ENCODE peak calls at places on chromosomes 2 and 18, in five cellular contexts. One of them, this sample, is unnamed.

GRCh38 chr18:34661464-34662087 is 48.5 kb upstream of the DTNA start:
- DNase-seq in tibial nerve: peak
- DNase-seq in epithelial cell of esophagus: peak
- DNase-seq in OCI-LY7: peak
- DNase-seq in fibroblast of lung: peak
- DNase-seq in this sample: peak

GRCh38 chr2:241771286-241772062 is 5.1 kb upstream of the GAL3ST2 start:
- DNase-seq in tibial nerve: peak
- DNase-seq in epithelial cell of esophagus: no peak
- DNase-seq in OCI-LY7: no peak
- DNase-seq in fibroblast of lung: peak
- DNase-seq in this sample: peak

GRCh38 chr2:205593891-205594290 is 88.4 kb upstream of the NRP2 start:
- DNase-seq in tibial nerve: no peak
- DNase-seq in epithelial cell of esophagus: no peak
- DNase-seq in OCI-LY7: no peak
- DNase-seq in fibroblast of lung: no peak
- DNase-seq in this sample: no peak

GRCh38 chr2:239196474-239197021 is 204.3 kb downstream of the HDAC4 start:
- DNase-seq in tibial nerve: no peak
- DNase-seq in epithelial cell of esophagus: no peak
- DNase-seq in OCI-LY7: no peak
- DNase-seq in fibroblast of lung: no peak
- DNase-seq in this sample: no peak

GRCh38 chr2:9333591-9334171 is 89.6 kb downstream of the ITGB1BP1 start:
- DNase-seq in tibial nerve: peak
- DNase-seq in epithelial cell of esophagus: peak
- DNase-seq in OCI-LY7: peak
- DNase-seq in fibroblast of lung: peak
- DNase-seq in this sample: peak

GRCh38 chr18:13427354-13427753 is 208.8 kb downstream of the LDLRAD4 start:
- DNase-seq in tibial nerve: peak
- DNase-seq in epithelial cell of esophagus: no peak
- DNase-seq in OCI-LY7: no peak
- DNase-seq in fibroblast of lung: no peak
- DNase-seq in this sample: no peak

GRCh38 chr2:157303612-157304011 is 22.0 kb downstream of the ERMN start:
- DNase-seq in tibial nerve: no peak
- DNase-seq in epithelial cell of esophagus: no peak
- DNase-seq in OCI-LY7: no peak
- DNase-seq in fibroblast of lung: no peak
- DNase-seq in this sample: no peak

GRCh38 chr2:120400546-120400945 is 54.6 kb downstream of the INHBB start:
- DNase-seq in tibial nerve: no peak
- DNase-seq in epithelial cell of esophagus: no peak
- DNase-seq in OCI-LY7: no peak
- DNase-seq in fibroblast of lung: no peak
- DNase-seq in this sample: no peak

GRCh38 chr2:118865106-118865505 is 17.7 kb upstream of the EN1 start:
- DNase-seq in tibial nerve: no peak
- DNase-seq in epithelial cell of esophagus: peak
- DNase-seq in OCI-LY7: peak
- DNase-seq in fibroblast of lung: peak
- DNase-seq in this sample: peak

GRCh38 chr2:88500691-88501090 is 48.2 kb upstream of the FOXI3 start:
- DNase-seq in tibial nerve: no peak
- DNase-seq in epithelial cell of esophagus: peak
- DNase-seq in OCI-LY7: no peak
- DNase-seq in fibroblast of lung: no peak
- DNase-seq in this sample: no peak

GRCh38 chr18:76972241-76972640 is 149.9 kb downstream of the ZNF236 start:
- DNase-seq in tibial nerve: no peak
- DNase-seq in epithelial cell of esophagus: peak
- DNase-seq in OCI-LY7: no peak
- DNase-seq in fibroblast of lung: no peak
- DNase-seq in this sample: no peak

GRCh38 chr2:239152916-239153305 is 247.9 kb downstream of the HDAC4 start:
- DNase-seq in tibial nerve: no peak
- DNase-seq in epithelial cell of esophagus: no peak
- DNase-seq in OCI-LY7: no peak
- DNase-seq in fibroblast of lung: no peak
- DNase-seq in this sample: no peak

GRCh38 chr18:7617738-7618422 is 50.8 kb downstream of the PTPRM start:
- DNase-seq in tibial nerve: peak
- DNase-seq in epithelial cell of esophagus: peak
- DNase-seq in OCI-LY7: no peak
- DNase-seq in fibroblast of lung: peak
- DNase-seq in this sample: peak

GRCh38 chr2:148984449-148984848 is 54.0 kb upstream of the LYPD6B start:
- DNase-seq in tibial nerve: no peak
- DNase-seq in epithelial cell of esophagus: no peak
- DNase-seq in OCI-LY7: no peak
- DNase-seq in fibroblast of lung: no peak
- DNase-seq in this sample: no peak

DNA sequence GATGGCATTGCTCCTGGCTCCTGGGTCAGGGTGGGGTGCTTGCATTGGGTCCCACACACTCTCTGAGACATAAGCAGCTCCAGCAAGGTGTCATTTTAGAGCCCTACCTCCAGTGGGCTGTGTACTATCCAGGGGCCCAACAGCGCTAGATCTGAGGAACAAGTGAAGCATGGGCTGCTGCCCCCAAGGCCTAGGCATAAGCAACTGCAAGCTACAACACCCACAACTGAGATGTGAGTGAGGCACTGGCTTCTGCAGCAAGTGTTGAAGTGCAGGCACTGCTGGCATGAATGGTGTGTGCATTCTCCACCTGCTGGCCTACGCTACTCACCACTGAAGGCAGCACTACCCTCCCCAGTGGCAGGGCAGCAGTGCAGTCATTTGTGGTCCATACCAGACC is 81.0 kb upstream of the STK39 start:
- DNase-seq in tibial nerve: no peak
- DNase-seq in epithelial cell of esophagus: no peak
- DNase-seq in OCI-LY7: no peak
- DNase-seq in fibroblast of lung: no peak
- DNase-seq in this sample: no peak
- TF ChIP-seq CTCF in tibial nerve: no peak
- TF ChIP-seq CTCF in epithelial cell of esophagus: no peak
- TF ChIP-seq CTCF in OCI-LY7: no peak
- TF ChIP-seq CTCF in fibroblast of lung: no peak
- TF ChIP-seq CTCF in this sample: no peak

GRCh38 chr2:189535433-189535832 is 45.2 kb downstream of the SLC40A1 start:
- DNase-seq in tibial nerve: no peak
- DNase-seq in epithelial cell of esophagus: no peak
- DNase-seq in OCI-LY7: no peak
- DNase-seq in fibroblast of lung: no peak
- DNase-seq in this sample: no peak

GRCh38 chr2:189538402-189538801 is 42.2 kb downstream of the SLC40A1 start:
- DNase-seq in tibial nerve: no peak
- DNase-seq in epithelial cell of esophagus: no peak
- DNase-seq in OCI-LY7: no peak
- DNase-seq in fibroblast of lung: no peak
- DNase-seq in this sample: no peak

GRCh38 chr2:189533274-189534035 is 47.1 kb downstream of the SLC40A1 start:
- DNase-seq in tibial nerve: no peak
- DNase-seq in epithelial cell of esophagus: peak
- DNase-seq in OCI-LY7: no peak
- DNase-seq in fibroblast of lung: no peak
- DNase-seq in this sample: no peak

GRCh38 chr2:189534854-189535253 is 45.7 kb downstream of the SLC40A1 start:
- DNase-seq in tibial nerve: no peak
- DNase-seq in epithelial cell of esophagus: peak
- DNase-seq in OCI-LY7: no peak
- DNase-seq in fibroblast of lung: peak
- DNase-seq in this sample: peak

GRCh38 chr2:189536830-189537229 is 43.8 kb downstream of the SLC40A1 start:
- DNase-seq in tibial nerve: no peak
- DNase-seq in epithelial cell of esophagus: no peak
- DNase-seq in OCI-LY7: no peak
- DNase-seq in fibroblast of lung: no peak
- DNase-seq in this sample: no peak
- H3K4me3 ChIP-seq in tibial nerve: no peak
- H3K4me3 ChIP-seq in epithelial cell of esophagus: no peak
- H3K4me3 ChIP-seq in OCI-LY7: no peak
- H3K4me3 ChIP-seq in fibroblast of lung: no peak
- H3K4me3 ChIP-seq in this sample: no peak

DNA sequence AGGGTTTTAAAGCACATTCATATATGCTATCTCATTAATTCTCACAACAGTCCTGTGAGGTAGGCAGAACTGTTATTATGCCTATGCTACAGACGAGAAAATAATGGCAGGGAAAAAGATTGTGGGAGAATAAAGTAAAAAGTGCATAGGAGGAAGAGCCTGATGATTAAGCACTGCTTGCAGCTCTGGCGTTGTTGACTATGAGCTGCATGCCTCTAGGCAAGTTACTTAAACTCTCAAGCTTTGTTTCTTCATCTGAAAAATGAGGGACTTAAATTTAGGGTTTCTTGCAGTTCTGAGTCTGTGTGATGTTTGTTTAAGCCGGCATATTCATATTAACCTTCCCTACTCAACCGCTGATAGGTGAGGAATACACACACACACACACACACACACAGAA is 51.6 kb upstream of the RAPH1 start:
- DNase-seq in tibial nerve: no peak
- DNase-seq in epithelial cell of esophagus: peak
- DNase-seq in OCI-LY7: no peak
- DNase-seq in fibroblast of lung: no peak
- DNase-seq in this sample: no peak
- TF ChIP-seq CTCF in tibial nerve: no peak
- TF ChIP-seq CTCF in epithelial cell of esophagus: no peak
- TF ChIP-seq CTCF in OCI-LY7: no peak
- TF ChIP-seq CTCF in fibroblast of lung: no peak
- TF ChIP-seq CTCF in this sample: no peak

DNA sequence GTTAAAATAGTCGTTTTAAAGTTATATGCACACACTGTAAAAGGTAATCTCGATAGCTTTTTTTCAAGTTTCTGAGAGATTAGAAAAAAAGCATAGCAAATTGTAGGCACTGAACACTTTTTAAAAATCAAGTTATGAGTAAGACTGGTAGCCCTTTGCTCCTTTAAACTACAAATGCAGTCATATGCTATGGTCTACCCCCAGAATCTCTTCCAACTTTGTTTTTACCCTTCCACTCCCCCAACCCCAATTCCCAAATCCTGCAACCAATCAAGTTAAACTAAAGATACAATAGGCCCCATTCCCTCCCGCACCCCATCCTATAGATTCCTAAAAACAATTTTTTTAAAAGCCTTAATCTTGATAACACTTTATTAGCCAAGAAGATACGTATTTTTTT is 732 bp upstream of the BAZ2B start:
- DNase-seq in tibial nerve: no peak
- DNase-seq in epithelial cell of esophagus: no peak
- DNase-seq in OCI-LY7: no peak
- DNase-seq in fibroblast of lung: no peak
- DNase-seq in this sample: no peak
- H3K4me3 ChIP-seq in tibial nerve: peak
- H3K4me3 ChIP-seq in epithelial cell of esophagus: peak
- H3K4me3 ChIP-seq in OCI-LY7: no peak
- H3K4me3 ChIP-seq in fibroblast of lung: peak
- H3K4me3 ChIP-seq in this sample: peak

DNA sequence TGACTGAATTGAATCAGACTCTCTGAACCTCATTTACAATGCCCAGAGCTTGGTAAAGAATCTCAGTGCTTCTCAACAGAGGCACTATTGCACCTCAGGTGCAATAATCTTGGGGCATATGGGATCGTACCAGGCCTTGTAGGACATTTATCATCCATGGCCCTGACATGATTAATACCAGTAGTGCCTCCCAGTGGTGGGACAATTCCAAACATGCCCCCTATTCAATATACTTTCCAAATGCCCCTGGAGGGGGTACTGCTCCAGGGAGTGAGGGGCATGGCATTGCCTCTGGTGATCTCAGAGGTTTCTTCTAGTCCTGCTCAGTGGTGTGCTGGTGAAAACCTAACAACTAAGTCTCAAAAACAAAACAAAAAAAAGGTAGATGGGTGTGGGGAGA is 174.9 kb upstream of the SMAD2 start:
- DNase-seq in tibial nerve: no peak
- DNase-seq in epithelial cell of esophagus: peak
- DNase-seq in OCI-LY7: no peak
- DNase-seq in fibroblast of lung: no peak
- DNase-seq in this sample: no peak
- TF ChIP-seq CTCF in tibial nerve: no peak
- TF ChIP-seq CTCF in epithelial cell of esophagus: no peak
- TF ChIP-seq CTCF in OCI-LY7: peak
- TF ChIP-seq CTCF in fibroblast of lung: no peak
- TF ChIP-seq CTCF in this sample: no peak

DNA sequence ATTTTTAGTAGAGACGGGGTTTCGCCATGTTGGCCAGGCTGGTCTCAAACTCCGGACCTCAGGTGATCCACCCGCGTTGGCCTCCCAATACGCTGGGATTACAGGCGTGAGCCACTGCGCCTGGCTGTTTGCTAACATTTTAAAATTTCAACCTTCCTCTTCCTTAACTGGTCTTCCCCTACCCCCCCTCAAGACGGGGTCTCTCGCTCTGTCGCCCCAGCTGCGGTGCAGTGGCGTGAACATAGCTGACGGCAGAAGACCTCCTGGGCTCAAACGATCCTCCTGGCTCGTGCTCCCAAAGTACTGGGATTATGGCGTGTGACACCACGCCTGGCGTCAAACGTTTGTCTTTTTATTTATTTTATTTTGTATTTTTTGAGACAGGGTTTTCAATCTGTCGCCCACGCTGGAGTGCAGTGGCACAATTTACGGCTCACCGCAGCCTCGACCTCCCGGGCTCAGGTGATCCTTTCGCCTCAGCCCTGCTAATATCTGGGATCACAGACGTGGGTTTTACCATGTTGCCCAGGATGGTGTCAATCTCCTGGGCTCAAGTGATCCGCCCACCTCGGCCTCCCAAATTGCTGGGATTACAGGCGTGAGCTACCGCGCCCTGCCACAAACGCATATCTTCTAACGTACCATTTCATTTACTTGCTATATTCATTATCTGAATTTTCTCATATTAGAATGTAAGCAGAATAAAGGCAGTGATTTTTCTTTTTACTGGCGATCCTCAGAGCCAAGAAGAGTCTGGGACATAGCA is 984 bp upstream of the MSH2 start:
- DNase-seq in tibial nerve: no peak
- DNase-seq in epithelial cell of esophagus: no peak
- DNase-seq in OCI-LY7: no peak
- DNase-seq in fibroblast of lung: no peak
- DNase-seq in this sample: no peak
- H3K4me3 ChIP-seq in tibial nerve: peak
- H3K4me3 ChIP-seq in epithelial cell of esophagus: peak
- H3K4me3 ChIP-seq in OCI-LY7: peak
- H3K4me3 ChIP-seq in fibroblast of lung: peak
- H3K4me3 ChIP-seq in this sample: peak